ENCODE peak calls at places on chromosomes 5 and 9, in five cellular contexts. C, V, T, K and O are unnamed samples.
A peak's percentile ranks its signal among the peaks of the same experiment; 100 is the strongest.

GRCh38 chr5:115571441-115571878 is 26.9 kb upstream of the FEM1C start:
- DNase-seq in C (peak; percentile 19), V (no peak), K (peak; percentile 7), T (no peak), O (no peak)

GRCh38 chr5:12848709-12849108 is 944.5 kb upstream of the CTNND2 start:
- DNase-seq in V (no peak), T (no peak), C (peak; percentile 7), K (no peak), O (peak; percentile 47)

GRCh38 chr9:107269254-107269653 is 13.8 kb upstream of the RAD23B start:
- DNase-seq in K (no peak), V (no peak), T (no peak), C (no peak), O (no peak)

GRCh38 chr5:176700239-176700847 is 53.1 kb downstream of the TSPAN17 start:
- DNase-seq in V (peak; percentile 36), C (no peak), T (peak; percentile 53), K (peak; percentile 34), O (no peak)

GRCh38 chr5:151155777-151156731 is 1.5 kb downstream of the ANXA6 start:
- DNase-seq in V (peak; percentile 54), T (no peak), C (peak; percentile 16), K (peak; percentile 15), O (no peak)

GRCh38 chr9:100911273-100911672 is 117.3 kb upstream of the PLPPR1 start:
- DNase-seq in V (no peak), K (no peak), T (no peak), C (no peak), O (no peak)

GRCh38 chr5:13985736-13986418 is 41.4 kb upstream of the DNAH5 start:
- DNase-seq in T (no peak), K (no peak), C (peak; percentile 98), V (peak; percentile 90), O (peak; percentile 78)

GRCh38 chr5:40679071-40679997 is at the start of gene PTGER4:
- DNase-seq in K (no peak), T (peak; percentile 81), V (peak; percentile 92), C (peak; percentile 97), O (peak; percentile 95)

GRCh38 chr5:61200582-61201155 is 38.4 kb upstream of the SMIM15 start:
- DNase-seq in T (no peak), C (peak; percentile 8), V (no peak), K (no peak), O (no peak)

GRCh38 chr5:167050568-167051214 is 1240.8 kb upstream of the WWC1 start:
- DNase-seq in K (no peak), C (peak; percentile 46), T (no peak), V (no peak), O (peak; percentile 30)

GRCh38 chr5:53749611-53750010 is 189.2 kb downstream of the NDUFS4 start:
- DNase-seq in K (no peak), T (no peak), C (no peak), V (no peak), O (no peak)

GRCh38 chr9:120914953-120915352 is 11.6 kb downstream of the TRAF1 start:
- DNase-seq in T (no peak), V (no peak), K (no peak), C (peak; percentile 29), O (peak; percentile 85)

GRCh38 chr9:127805620-127806019 is 2.9 kb downstream of the FPGS start:
- DNase-seq in T (peak; percentile 12), K (no peak), C (no peak), V (no peak), O (no peak)

GRCh38 chr5:92907914-92908606 is 673.0 kb downstream of the NR2F1-AS1 start:
- DNase-seq in T (peak; percentile 71), K (no peak), C (peak; percentile 85), V (no peak), O (no peak)

GRCh38 chr9:70013598-70014196 is 30.0 kb upstream of the MAMDC2 start:
- DNase-seq in K (peak; percentile 32), T (no peak), V (no peak), C (peak; percentile 50), O (peak; percentile 76)

GRCh38 chr9:101235105-101235866 is 149.5 kb downstream of the BAAT start:
- DNase-seq in K (peak; percentile 33), C (peak; percentile 15), T (peak; percentile 6), V (peak; percentile 8), O (peak; percentile 17)

GRCh38 chr9:81002242-81002641 is 687.1 kb downstream of the TLE1 start:
- DNase-seq in K (no peak), C (peak; percentile 63), T (peak; percentile 30), V (no peak), O (peak; percentile 83)

GRCh38 chr5:170148430-170149205 is 42.9 kb downstream of the FOXI1 start:
- DNase-seq in V (no peak), T (no peak), C (no peak), K (no peak), O (no peak)

GRCh38 chr9:121277026-121277425 is 9.1 kb downstream of the GSN start:
- DNase-seq in K (no peak), C (no peak), V (no peak), T (no peak), O (no peak)

GRCh38 chr9:98986866-98987653 is 43.4 kb downstream of the COL15A1 start:
- DNase-seq in K (no peak), V (no peak), T (no peak), C (no peak), O (no peak)

GRCh38 chr5:139863361-139863760 is 67.8 kb downstream of the PSD2 start:
- DNase-seq in K (no peak), V (no peak), C (no peak), T (no peak), O (no peak)

GRCh38 chr5:179818746-179819295 is 1.9 kb upstream of the SQSTM1 start:
- DNase-seq in T (peak; percentile 83), K (peak; percentile 64), V (peak; percentile 93), C (peak; percentile 93), O (peak; percentile 72)

GRCh38 chr5:77012601-77013000 is 17.6 kb upstream of the AGGF1 start:
- DNase-seq in C (peak; percentile 63), K (no peak), T (no peak), V (no peak), O (peak; percentile 54)

GRCh38 chr5:80919678-80920196 is 40.4 kb upstream of the RASGRF2 start:
- DNase-seq in T (no peak), K (no peak), C (no peak), V (no peak), O (no peak)

GRCh38 chr5:74956278-74956677 is 90.1 kb upstream of the FAM169A start:
- DNase-seq in K (no peak), V (no peak), T (no peak), C (no peak), O (peak; percentile 97)

GRCh38 chr5:113789769-113790168 is 276.3 kb downstream of the YTHDC2 start:
- DNase-seq in V (no peak), T (no peak), K (no peak), C (no peak), O (no peak)

GRCh38 chr9:31519011-31519410 is 865.4 kb upstream of the ACO1 start:
- DNase-seq in V (no peak), K (no peak), C (peak; percentile 15), T (no peak), O (no peak)

GRCh38 chr9:38352716-38353334 is 39.7 kb upstream of the ALDH1B1 start:
- DNase-seq in T (no peak), C (no peak), K (peak; percentile 82), V (no peak), O (no peak)

GRCh38 chr9:13952906-13953305 is 361.0 kb downstream of the NFIB start:
- DNase-seq in K (peak; percentile 72), T (no peak), C (peak; percentile 23), V (no peak), O (no peak)

GRCh38 chr5:56587381-56588124 is 227.8 kb upstream of the MAP3K1 start:
- DNase-seq in K (no peak), T (no peak), V (no peak), C (no peak), O (no peak)